ENCODE peak calls at places on chromosomes 1 and 21, in four cellular contexts. One of them, this sample, is unnamed.

GRCh38 chr1:186897008-186897407 is 68.3 kb downstream of the PLA2G4A start:
- ATAC-seq in HepG2: no peak
- ATAC-seq in A549: no peak
- ATAC-seq in K562: no peak
- ATAC-seq in this sample: peak

GRCh38 chr1:169701261-169701802 is 10.1 kb downstream of the SELL start:
- ATAC-seq in HepG2: no peak
- ATAC-seq in K562: no peak
- ATAC-seq in A549: no peak
- ATAC-seq in this sample: no peak

GRCh38 chr21:42496839-42497202 is 797 bp upstream of the RSPH1 start:
- ATAC-seq in HepG2: no peak
- ATAC-seq in K562: no peak
- ATAC-seq in A549: peak
- ATAC-seq in this sample: peak

GRCh38 chr21:42771503-42771805 is 107.9 kb downstream of the WDR4 start:
- ATAC-seq in A549: no peak
- ATAC-seq in K562: no peak
- ATAC-seq in HepG2: no peak
- ATAC-seq in this sample: no peak

GRCh38 chr21:38277501-38278111 is 20.8 kb downstream of the KCNJ15 start:
- ATAC-seq in A549: peak
- ATAC-seq in HepG2: no peak
- ATAC-seq in K562: peak
- ATAC-seq in this sample: peak

GRCh38 chr21:36236052-36236730 is 79.6 kb downstream of the DOP1B start:
- ATAC-seq in HepG2: no peak
- ATAC-seq in A549: no peak
- ATAC-seq in K562: no peak
- ATAC-seq in this sample: no peak

GRCh38 chr1:118335372-118335771 is 150.3 kb upstream of the SPAG17 start:
- ATAC-seq in A549: no peak
- ATAC-seq in HepG2: no peak
- ATAC-seq in K562: no peak
- ATAC-seq in this sample: no peak

GRCh38 chr1:36301220-36301619 is 4.9 kb upstream of the SH3D21 start:
- ATAC-seq in A549: no peak
- ATAC-seq in K562: no peak
- ATAC-seq in HepG2: no peak
- ATAC-seq in this sample: no peak

GRCh38 chr1:3868464-3869006 is 11.3 kb downstream of the DFFB start:
- ATAC-seq in K562: no peak
- ATAC-seq in A549: no peak
- ATAC-seq in HepG2: no peak
- ATAC-seq in this sample: no peak

GRCh38 chr21:16583567-16583966 is 853.8 kb downstream of the USP25 start:
- ATAC-seq in HepG2: peak
- ATAC-seq in K562: no peak
- ATAC-seq in A549: no peak
- ATAC-seq in this sample: no peak

GRCh38 chr1:65998763-65999583 is 206.3 kb downstream of the PDE4B start:
- ATAC-seq in HepG2: no peak
- ATAC-seq in K562: no peak
- ATAC-seq in A549: no peak
- ATAC-seq in this sample: no peak
- TF ChIP-seq POLR2A in HepG2: no peak
- TF ChIP-seq POLR2A in K562: no peak
- TF ChIP-seq POLR2A in A549: no peak
- TF ChIP-seq POLR2A in this sample: no peak

GRCh38 chr1:2556277-2557145 is at the start of gene TNFRSF14:
- ATAC-seq in HepG2: peak
- ATAC-seq in A549: no peak
- ATAC-seq in K562: peak
- ATAC-seq in this sample: peak
- TF ChIP-seq POLR2A in HepG2: no peak
- TF ChIP-seq POLR2A in A549: no peak
- TF ChIP-seq POLR2A in K562: no peak
- TF ChIP-seq POLR2A in this sample: no peak

GRCh38 chr1:221743416-221744208 is 1.7 kb upstream of the DUSP10 start:
- ATAC-seq in HepG2: no peak
- ATAC-seq in K562: no peak
- ATAC-seq in A549: no peak
- ATAC-seq in this sample: no peak

GRCh38 chr1:221741364-221741970 is 422 bp downstream of the DUSP10 start:
- ATAC-seq in A549: peak
- ATAC-seq in K562: peak
- ATAC-seq in HepG2: peak
- ATAC-seq in this sample: peak

GRCh38 chr1:221740941-221741363 is 937 bp downstream of the DUSP10 start:
- ATAC-seq in HepG2: no peak
- ATAC-seq in K562: no peak
- ATAC-seq in A549: no peak
- ATAC-seq in this sample: no peak

GRCh38 chr1:221741971-221742554 is at the start of gene DUSP10:
- ATAC-seq in K562: peak
- ATAC-seq in A549: peak
- ATAC-seq in HepG2: peak
- ATAC-seq in this sample: peak

DNA sequence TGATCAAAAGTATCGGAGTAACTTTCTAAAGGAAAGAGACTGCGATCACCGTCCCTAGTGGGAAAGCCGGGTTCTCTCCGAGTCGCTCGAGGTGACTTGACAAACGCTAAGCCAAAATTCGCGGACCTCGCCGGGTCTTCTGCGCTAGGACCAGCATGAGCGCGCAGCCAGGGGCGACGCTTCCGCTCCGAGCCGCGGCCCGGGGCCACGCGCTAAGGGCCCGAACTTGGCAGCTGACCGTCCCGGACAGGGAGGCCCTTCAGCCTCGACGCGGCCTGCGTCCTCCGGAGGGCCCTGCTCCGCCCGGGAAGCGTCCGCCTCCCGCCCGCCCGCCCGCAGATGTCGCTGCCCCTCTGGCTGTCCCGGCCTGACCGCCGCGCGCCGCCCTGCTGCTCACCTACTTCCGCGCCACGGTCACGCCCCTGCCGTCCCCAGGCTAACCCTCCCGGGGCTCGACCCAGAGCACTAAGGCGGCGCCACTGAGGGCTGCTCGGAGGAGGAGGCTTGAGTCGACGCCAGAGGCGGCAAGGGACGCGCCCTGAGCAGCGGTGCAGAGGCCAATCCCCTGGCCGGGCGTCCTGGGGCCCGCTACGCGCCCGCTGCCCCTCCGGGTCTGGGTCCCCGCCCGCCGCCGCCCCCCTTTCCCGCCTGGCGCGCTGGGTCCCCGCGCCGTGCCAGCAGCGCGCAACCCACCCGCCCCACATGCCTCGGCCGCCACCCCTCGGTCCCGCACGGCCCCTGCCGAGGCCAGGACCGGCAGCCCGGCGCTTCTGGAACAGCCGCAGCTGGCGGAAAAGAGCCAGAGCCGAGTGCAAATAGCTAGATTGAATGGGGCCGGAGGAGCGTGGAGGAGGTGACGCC is 896 bp upstream of the DUSP10 start:
- ATAC-seq in HepG2: peak
- ATAC-seq in A549: peak
- ATAC-seq in K562: peak
- ATAC-seq in this sample: peak
- TF ChIP-seq POLR2A in HepG2: peak
- TF ChIP-seq POLR2A in A549: peak
- TF ChIP-seq POLR2A in K562: no peak
- TF ChIP-seq POLR2A in this sample: peak

DNA sequence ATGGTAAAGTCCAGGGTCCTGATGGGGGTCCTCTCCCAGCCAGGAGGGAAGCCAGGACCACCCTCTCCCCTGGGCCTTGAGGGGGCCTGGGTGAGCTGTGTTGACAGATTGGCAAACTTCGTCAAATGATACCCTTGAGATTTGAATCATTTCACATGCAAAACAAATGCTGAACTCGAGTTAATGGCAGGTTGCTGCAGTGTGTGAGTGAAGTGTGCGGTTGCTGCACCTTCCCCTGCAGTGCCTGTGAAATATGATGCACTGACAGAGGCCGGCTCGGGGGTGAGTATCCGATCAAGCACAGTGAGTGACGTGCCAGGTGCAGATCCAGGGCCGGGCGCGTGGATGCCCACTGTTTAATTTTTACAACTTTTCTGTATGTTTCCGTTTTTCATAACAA is 5.7 kb upstream of the KRTAP12-1 start:
- ATAC-seq in A549: no peak
- ATAC-seq in HepG2: no peak
- ATAC-seq in K562: no peak
- ATAC-seq in this sample: no peak
- TF ChIP-seq POLR2A in A549: no peak
- TF ChIP-seq POLR2A in HepG2: no peak
- TF ChIP-seq POLR2A in K562: no peak
- TF ChIP-seq POLR2A in this sample: no peak

DNA sequence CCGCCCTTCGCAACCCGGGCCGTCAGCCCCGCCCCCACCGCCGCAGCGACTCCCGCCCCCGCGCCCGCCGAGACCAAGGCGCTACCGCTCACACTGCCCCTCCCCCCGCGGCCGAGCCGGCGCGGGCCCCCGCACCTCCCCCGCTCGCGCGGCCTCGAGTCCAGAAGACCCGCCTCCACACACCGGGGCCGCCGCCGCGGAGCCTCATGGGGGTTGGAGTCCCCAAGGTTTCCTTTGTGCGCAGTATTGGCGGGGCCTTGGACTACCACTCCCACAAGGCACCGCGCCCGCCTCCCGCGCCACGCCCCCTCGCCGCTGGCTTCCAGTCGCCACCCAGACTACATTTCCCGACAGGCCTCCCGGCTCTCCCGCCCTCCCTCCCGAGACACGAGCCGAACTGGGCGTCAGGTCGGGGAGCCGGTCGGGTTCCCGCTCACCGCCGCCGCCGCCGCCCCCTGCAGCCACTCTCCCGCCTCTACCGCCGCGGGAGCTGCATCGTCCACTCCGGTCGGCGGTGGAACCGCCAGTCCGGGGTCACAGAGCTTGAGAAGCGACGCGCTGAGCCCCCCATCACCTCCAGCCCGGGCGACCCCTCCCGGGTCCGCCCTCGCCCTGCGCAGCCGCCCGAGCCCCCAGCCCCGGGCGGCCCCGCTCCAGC is at the start of gene PHF13:
- ATAC-seq in HepG2: peak
- ATAC-seq in A549: peak
- ATAC-seq in K562: peak
- ATAC-seq in this sample: peak
- TF ChIP-seq POLR2A in HepG2: no peak
- TF ChIP-seq POLR2A in A549: peak
- TF ChIP-seq POLR2A in K562: peak
- TF ChIP-seq POLR2A in this sample: peak

GRCh38 chr1:151831605-151832004 is at the start of gene RORC:
- ATAC-seq in K562: no peak
- ATAC-seq in HepG2: peak
- ATAC-seq in A549: no peak
- ATAC-seq in this sample: no peak
- TF ChIP-seq POLR2A in K562: no peak
- TF ChIP-seq POLR2A in HepG2: no peak
- TF ChIP-seq POLR2A in A549: no peak
- TF ChIP-seq POLR2A in this sample: no peak

This sample was measured in gastroesophageal sphincter.